ENCODE peak calls at places on chromosomes 4 and X, in seven cellular contexts. N is nephron progenitor cell; S is astrocyte; T is dorsolateral prefrontal cortex; L is AG09319; V is GM12864; Q is CD4-positive, alpha-beta T cell. A is an unnamed sample.

GRCh38 chr4:88744609-88745008 is 47.0 kb upstream of the NAP1L5 start:
- DNase-seq in S (no peak), L (no peak), Q (no peak), V (no peak), T (no peak), N (no peak), A (no peak)

GRCh38 chr4:122909683-122910082 is 12.7 kb downstream of the NUDT6 start:
- DNase-seq in Q (no peak), T (no peak), S (no peak), L (no peak), N (no peak), V (no peak), A (no peak)

GRCh38 chr4:182010876-182011275 is 232.3 kb upstream of the TENM3 start:
- DNase-seq in N (no peak), L (peak; percentile 2), Q (no peak), V (no peak), T (no peak), S (peak; percentile 91), A (no peak)

GRCh38 chrX:23959781-23960180 is 52.0 kb downstream of the CXorf58 start:
- DNase-seq in L (no peak), T (no peak), Q (no peak), S (no peak), N (no peak), V (no peak), A (no peak)

GRCh38 chr4:108651068-108651794 is 832 bp downstream of the OSTC start:
- DNase-seq in Q (no peak), L (no peak), S (peak; percentile 65), N (no peak), V (peak; percentile 5), T (no peak), A (no peak)

GRCh38 chrX:108699368-108699767 is 37.0 kb downstream of the IRS4 start:
- DNase-seq in N (no peak), L (no peak), S (peak; percentile 2), T (no peak), V (no peak), Q (no peak), A (no peak)

GRCh38 chr4:13548059-13548983 is 4.0 kb upstream of the NKX3-2 start:
- DNase-seq in V (no peak), T (no peak), Q (no peak), N (no peak), S (no peak), L (no peak), A (no peak)

GRCh38 chrX:153455571-153455970 is 9.7 kb upstream of the TREX2 start:
- DNase-seq in V (no peak), Q (no peak), T (no peak), L (no peak), N (no peak), S (no peak), A (no peak)

GRCh38 chrX:1295550-1295949 is 26.9 kb downstream of the CSF2RA start:
- DNase-seq in S (no peak), Q (no peak), T (no peak), L (no peak), V (no peak), N (no peak), A (no peak)

GRCh38 chr4:26484032-26484515 is 6.2 kb downstream of the CCKAR start:
- DNase-seq in Q (no peak), N (peak; percentile 14), L (no peak), T (no peak), V (no peak), S (peak; percentile 84), A (no peak)

GRCh38 chrX:19682712-19683331 is 167.5 kb upstream of the MAP3K15 start:
- DNase-seq in Q (peak; percentile 71), S (peak; percentile 92), N (peak; percentile 24), V (no peak), L (peak; percentile 83), T (peak; percentile 65), A (peak; percentile 22)

GRCh38 chr4:2934077-2934812 is 29.0 kb downstream of the NOP14 start:
- DNase-seq in L (no peak), V (no peak), T (no peak), N (peak; percentile 59), S (peak; percentile 18), Q (peak; percentile 55), A (peak; percentile 51)

GRCh38 chrX:118117069-118117405 is 427 bp upstream of the KLHL13 start:
- DNase-seq in T (peak; percentile 27), Q (no peak), V (no peak), S (no peak), L (no peak), N (no peak), A (no peak)

GRCh38 chr4:40656221-40656863 is 26.7 kb upstream of the RBM47 start:
- DNase-seq in T (no peak), Q (no peak), S (no peak), N (no peak), V (peak; percentile 84), L (no peak), A (no peak)

GRCh38 chr4:177339794-177340374 is 30.2 kb downstream of the NEIL3 start:
- DNase-seq in V (no peak), N (no peak), Q (no peak), T (no peak), L (peak; percentile 27), S (peak; percentile 17), A (no peak)

GRCh38 chr4:96913437-96914075 is 1073.7 kb downstream of the PDHA2 start:
- DNase-seq in N (no peak), V (no peak), L (no peak), S (peak; percentile 36), T (peak; percentile 33), Q (no peak), A (no peak)

GRCh38 chrX:31333181-31333831 is 261.5 kb upstream of the FTHL17 start:
- DNase-seq in Q (no peak), T (no peak), S (peak; percentile 84), V (no peak), L (peak; percentile 25), N (no peak), A (no peak)

GRCh38 chr4:185713272-185713671 is 98.7 kb downstream of the SORBS2 start:
- DNase-seq in T (no peak), S (peak; percentile 60), N (no peak), V (no peak), Q (no peak), L (no peak), A (no peak)

GRCh38 chrX:11180571-11180970 is 69.4 kb downstream of the HCCS start:
- DNase-seq in N (no peak), V (no peak), T (no peak), L (no peak), S (peak; percentile 1), Q (no peak), A (no peak)

GRCh38 chr4:184417802-184418511 is 56.4 kb downstream of the IRF2 start:
- DNase-seq in S (peak; percentile 84), V (no peak), L (peak; percentile 25), N (no peak), Q (no peak), T (no peak), A (no peak)

GRCh38 chr4:46329118-46329976 is 60.6 kb downstream of the GABRA2 start:
- DNase-seq in N (peak; percentile 34), T (no peak), L (no peak), V (no peak), S (no peak), Q (no peak), A (no peak)

GRCh38 chr4:187608001-187608421 is 387.6 kb upstream of the ZFP42 start:
- DNase-seq in Q (no peak), N (no peak), T (no peak), V (no peak), S (peak; percentile 65), L (peak; percentile 49), A (no peak)

GRCh38 chr4:55754754-55755350 is 64.7 kb upstream of the EXOC1L start:
- DNase-seq in Q (no peak), N (no peak), S (peak; percentile 72), L (peak; percentile 39), T (no peak), V (no peak), A (no peak)

GRCh38 chr4:142845293-142846070 is 619 bp downstream of the INPP4B start:
- DNase-seq in N (peak; percentile 58), S (no peak), L (no peak), Q (peak; percentile 4), T (peak; percentile 32), V (no peak), A (no peak)

GRCh38 chr4:25117274-25117673 is 43.0 kb downstream of the SEPSECS start:
- DNase-seq in T (no peak), Q (no peak), N (no peak), V (no peak), S (no peak), L (no peak), A (no peak)

GRCh38 chr4:86855572-86855971 is 6.4 kb upstream of the SLC10A6 start:
- DNase-seq in S (peak; percentile 71), V (no peak), L (no peak), Q (no peak), T (no peak), N (no peak), A (no peak)
- TF ChIP-seq CTCF in S (no peak), V (no peak), L (no peak), Q (no peak), T (no peak), N (no peak), A (no peak)

DNA sequence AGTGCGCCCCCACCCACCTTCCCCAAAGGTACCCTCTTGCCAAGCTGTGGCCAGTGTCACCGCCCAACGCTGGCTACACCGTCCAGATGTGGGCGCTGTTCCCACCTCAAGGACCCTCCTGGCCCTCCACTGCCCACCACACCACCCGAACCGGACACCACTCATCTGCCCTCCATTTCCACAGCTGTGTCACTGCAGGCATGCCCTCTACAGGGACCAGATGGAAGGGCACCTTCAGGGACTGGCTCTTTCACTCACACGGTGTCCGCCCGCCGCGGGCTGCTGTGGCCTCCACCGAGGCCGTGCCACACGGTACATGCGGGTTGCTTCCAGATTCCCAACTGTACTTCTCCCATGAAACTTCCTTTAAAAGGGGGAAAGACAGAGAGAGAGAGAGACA is 87.7 kb downstream of the FAM53A start:
- DNase-seq in N (no peak), V (no peak), T (no peak), L (no peak), S (no peak), Q (no peak), A (no peak)
- TF ChIP-seq CTCF in N (no peak), V (no peak), T (no peak), L (no peak), S (no peak), Q (no peak), A (no peak)

GRCh38 chr4:156396534-156396933 is 442.9 kb upstream of the CTSO start:
- DNase-seq in N (no peak), L (no peak), Q (no peak), T (no peak), S (no peak), V (no peak), A (no peak)
- TF ChIP-seq CTCF in N (no peak), L (no peak), Q (no peak), T (no peak), S (no peak), V (no peak), A (no peak)

DNA sequence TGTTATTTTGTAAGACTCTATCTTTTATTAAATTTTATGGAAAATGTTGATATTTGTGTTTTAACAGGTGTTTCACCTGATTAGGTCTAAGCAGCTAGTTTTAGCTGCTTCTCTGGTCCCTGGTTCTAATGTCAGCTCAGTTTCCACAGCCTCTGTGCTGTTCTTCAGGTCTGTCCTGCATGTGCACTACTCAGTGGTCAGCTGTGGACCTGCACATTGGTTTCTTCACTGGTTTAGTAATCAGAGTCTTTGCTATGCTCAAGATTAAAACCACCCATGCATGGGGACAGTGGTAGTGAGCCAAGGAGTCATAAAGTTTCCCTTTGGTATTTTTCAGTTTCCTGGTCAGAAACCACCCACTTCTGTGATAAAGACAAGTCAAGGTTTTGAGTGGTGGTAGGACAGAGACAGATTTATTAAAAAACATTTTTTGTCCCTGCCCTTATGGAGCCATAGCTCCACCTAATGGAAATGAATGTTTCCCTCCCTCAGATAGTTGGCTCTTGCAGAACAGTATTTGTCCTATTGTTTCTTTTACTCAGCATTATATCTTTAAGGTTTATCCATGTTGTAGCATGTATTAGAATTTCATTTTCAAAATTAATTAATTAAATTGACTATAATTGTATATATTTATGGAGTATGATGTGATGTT is 36.8 kb upstream of the VBP1 start:
- DNase-seq in V (no peak), Q (no peak), L (no peak), N (no peak), T (no peak), S (no peak), A (no peak)
- TF ChIP-seq CTCF in V (no peak), Q (no peak), L (no peak), N (no peak), T (no peak), S (no peak), A (no peak)